ENCODE peak calls at places on chromosomes 6 and 20, in seven cellular contexts. I is upper lobe of right lung, S is colonic mucosa, E is astrocyte, Y is mammary epithelial cell, P is mucosa of descending colon, L is PC-3. B is an unnamed sample. For H3K36me3, the result is how much of the 10 kb centered on the place peaks cover.

GRCh38 chr20:44104807-44105517 is 82.0 kb downstream of the JPH2 start:
- DNase-seq in Y (peak), P (no peak), E (peak), S (no peak), L (peak), I (no peak), B (no peak)

GRCh38 chr20:37516697-37517370 is 4.2 kb upstream of the NNAT start:
- DNase-seq in E (peak), Y (no peak), I (no peak), S (no peak), L (peak), P (no peak), B (no peak)

GRCh38 chr6:90298459-90299053 is 1.9 kb upstream of the BACH2 start:
- DNase-seq in E (no peak), L (no peak), Y (no peak), P (no peak), S (no peak), I (no peak), B (no peak)

GRCh38 chr6:144033816-144034540 is 25.9 kb upstream of the PLAGL1 start:
- DNase-seq in P (no peak), Y (peak), I (no peak), S (no peak), L (peak), E (peak), B (no peak)

GRCh38 chr20:62536731-62537401 is 61.1 kb upstream of the GATA5 start:
- DNase-seq in L (no peak), P (no peak), I (no peak), S (no peak), E (no peak), Y (no peak), B (no peak)

GRCh38 chr6:34341481-34341971 is 50.9 kb downstream of the NUDT3 start:
- DNase-seq in I (no peak), L (peak), P (no peak), S (no peak), E (peak), Y (peak), B (no peak)

GRCh38 chr20:25309395-25310267 is 61.7 kb downstream of the PYGB start:
- DNase-seq in I (peak), P (peak), E (peak), Y (peak), L (peak), S (peak), B (no peak)

GRCh38 chr20:33584976-33585375 is 77.2 kb upstream of the C20orf144 start:
- DNase-seq in L (peak), I (no peak), Y (no peak), E (peak), S (no peak), P (no peak), B (no peak)

GRCh38 chr6:1542764-1543163 is 67.0 kb upstream of the FOXC1 start:
- DNase-seq in L (no peak), E (no peak), Y (no peak), P (no peak), S (no peak), I (no peak), B (no peak)

GRCh38 chr6:99151634-99152344 is 197.7 kb downstream of the FAXC start:
- DNase-seq in I (peak), P (peak), Y (peak), E (peak), S (peak), L (peak), B (peak)

GRCh38 chr6:20200761-20201160 is 11.5 kb downstream of the MBOAT1 start:
- DNase-seq in E (no peak), L (no peak), I (no peak), P (no peak), Y (no peak), S (peak), B (no peak)

DNA sequence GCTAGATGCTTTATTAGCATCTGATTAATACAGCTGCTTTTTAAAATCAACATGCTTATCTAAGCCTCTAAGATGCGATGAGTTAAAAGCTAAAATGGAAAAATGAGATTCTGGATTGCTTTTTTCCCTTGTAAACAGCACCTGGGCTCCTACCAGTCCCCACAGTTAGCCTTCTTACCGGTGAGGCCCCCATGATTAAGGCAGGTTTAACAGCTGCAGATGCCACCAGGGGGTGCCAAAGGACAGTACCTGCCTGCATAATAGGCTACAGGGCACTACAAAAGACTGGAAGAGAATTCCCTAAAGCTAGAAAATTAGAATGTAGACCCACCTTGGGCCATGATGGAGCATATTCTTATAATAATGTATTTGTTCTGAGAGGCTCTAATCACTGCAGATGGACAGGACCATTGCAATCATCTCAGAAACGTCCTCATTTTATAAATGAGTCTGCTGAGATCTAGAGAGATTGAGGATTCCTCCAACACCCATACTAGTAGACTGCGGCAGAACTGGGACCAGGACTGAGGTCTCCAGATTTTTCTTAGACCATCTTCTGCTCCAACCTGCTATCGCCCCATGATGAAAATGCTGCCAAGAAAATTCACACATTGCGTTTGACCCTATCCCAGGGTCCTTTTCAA is 148.7 kb downstream of the RPS12 start:
- DNase-seq in Y (peak), L (peak), P (peak), I (peak), S (peak), E (peak), B (peak)
- TF ChIP-seq CTCF in Y (peak), L (peak), P (peak), I (peak), S (peak), E (peak), B (peak)

DNA sequence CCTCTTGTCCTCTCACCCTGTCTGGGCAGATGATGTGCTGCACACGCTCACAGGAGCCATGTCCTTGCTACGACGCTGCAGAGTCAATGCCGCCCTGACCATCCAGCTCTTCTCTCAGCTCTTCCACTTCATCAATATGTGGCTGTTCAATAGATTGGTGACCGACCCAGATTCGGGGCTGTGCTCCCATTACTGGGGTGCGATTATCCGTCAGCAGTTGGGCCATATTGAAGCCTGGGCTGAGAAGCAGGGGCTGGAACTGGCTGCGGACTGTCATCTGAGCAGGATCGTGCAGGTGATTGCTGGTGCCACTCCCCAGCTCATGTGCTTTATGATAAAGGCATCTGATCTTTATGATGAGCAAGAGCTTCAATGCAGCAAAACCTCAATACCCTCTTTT is 82.3 kb upstream of the KIF25 start:
- DNase-seq in I (no peak), Y (no peak), P (no peak), L (no peak), E (no peak), S (no peak), B (no peak)
- H3K36me3 ChIP-seq in I (half or more), Y (under half), P (under half), L (under half), E (under half), S (under half), B (under half)

GRCh38 chr6:125192610-125192930 is 39.0 kb downstream of the TPD52L1 start:
- DNase-seq in L (no peak), P (peak), Y (no peak), S (no peak), E (no peak), I (no peak), B (no peak)
- TF ChIP-seq CTCF in L (peak), P (no peak), Y (no peak), S (peak), E (no peak), I (no peak), B (no peak)

GRCh38 chr20:60921021-60921622 is 330.9 kb upstream of the CDH4 start:
- DNase-seq in L (no peak), P (peak), S (no peak), E (peak), I (peak), Y (peak), B (no peak)

GRCh38 chr20:60931691-60932090 is 320.4 kb upstream of the CDH4 start:
- DNase-seq in E (no peak), S (no peak), Y (no peak), L (no peak), P (no peak), I (no peak), B (no peak)

GRCh38 chr20:60930023-60930790 is 321.9 kb upstream of the CDH4 start:
- DNase-seq in L (no peak), S (no peak), E (no peak), P (no peak), Y (no peak), I (no peak), B (peak)

GRCh38 chr20:60928341-60928740 is 323.7 kb upstream of the CDH4 start:
- DNase-seq in I (no peak), P (no peak), L (no peak), E (no peak), S (no peak), Y (no peak), B (no peak)

DNA sequence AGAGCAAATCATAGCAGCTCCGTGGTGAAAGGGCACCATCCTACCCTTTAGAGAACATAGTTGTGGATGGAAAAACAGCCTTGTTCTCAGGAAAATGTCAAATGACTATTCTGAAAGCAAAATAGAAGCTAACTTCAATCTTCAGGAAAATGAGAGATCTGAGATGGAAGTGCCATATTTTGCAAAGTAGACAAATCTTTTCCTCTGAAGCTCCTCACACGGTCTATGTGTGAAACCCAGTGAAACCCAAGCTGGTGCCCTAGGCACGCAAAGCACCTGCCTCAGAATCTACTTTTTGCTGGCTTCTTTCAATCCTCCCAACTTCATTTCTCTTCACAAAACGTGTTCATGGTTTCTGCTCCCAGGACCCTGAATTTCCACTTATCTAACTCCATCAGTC is 325.2 kb upstream of the CDH4 start:
- DNase-seq in P (no peak), S (no peak), I (no peak), E (no peak), L (no peak), Y (no peak), B (no peak)
- H3K36me3 ChIP-seq in P (under half), S (under half), I (under half), E (under half), L (under half), Y (under half), B (under half)

GRCh38 chr6:160733045-160733646 is 31.1 kb downstream of the PLG start:
- DNase-seq in P (no peak), E (peak), S (peak), L (peak), Y (peak), I (no peak), B (peak)

GRCh38 chr6:160735523-160735922 is 33.5 kb downstream of the PLG start:
- DNase-seq in I (no peak), E (no peak), S (no peak), L (no peak), P (no peak), Y (no peak), B (no peak)

GRCh38 chr6:160734627-160735026 is 32.6 kb downstream of the PLG start:
- DNase-seq in L (no peak), S (no peak), I (no peak), Y (no peak), P (no peak), E (no peak), B (no peak)

DNA sequence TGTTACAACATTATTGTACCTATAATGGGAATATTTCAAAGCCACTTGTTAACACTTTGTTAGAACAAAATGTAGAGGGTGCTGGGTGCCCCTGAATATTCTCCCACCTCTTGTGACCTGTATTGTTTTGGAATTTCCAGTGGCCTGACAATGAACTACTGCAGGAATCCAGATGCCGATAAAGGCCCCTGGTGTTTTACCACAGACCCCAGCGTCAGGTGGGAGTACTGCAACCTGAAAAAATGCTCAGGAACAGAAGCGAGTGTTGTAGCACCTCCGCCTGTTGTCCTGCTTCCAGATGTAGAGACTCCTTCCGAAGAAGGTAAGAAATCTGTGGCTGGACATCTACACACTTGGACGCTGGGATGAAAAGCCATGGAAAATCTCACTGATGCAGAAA is 28.9 kb downstream of the PLG start:
- DNase-seq in E (no peak), I (no peak), S (no peak), L (peak), P (no peak), Y (peak), B (peak)
- TF ChIP-seq CTCF in E (no peak), I (no peak), S (no peak), L (peak), P (no peak), Y (peak), B (peak)

GRCh38 chr6:26415036-26415614 is 13.1 kb downstream of the BTN3A1 start:
- DNase-seq in S (no peak), Y (no peak), I (no peak), L (no peak), E (no peak), P (no peak), B (no peak)

GRCh38 chr6:26411751-26412150 is 9.7 kb downstream of the BTN3A1 start:
- DNase-seq in E (no peak), P (no peak), L (no peak), I (no peak), Y (peak), S (no peak), B (no peak)

GRCh38 chr6:26412954-26413353 is 10.9 kb downstream of the BTN3A1 start:
- DNase-seq in S (no peak), I (no peak), E (no peak), Y (no peak), P (no peak), L (no peak), B (no peak)

GRCh38 chr6:26414281-26414680 is 12.2 kb downstream of the BTN3A1 start:
- DNase-seq in S (no peak), L (no peak), Y (no peak), E (no peak), P (no peak), I (no peak), B (no peak)

GRCh38 chr6:26412225-26412624 is 10.2 kb downstream of the BTN3A1 start:
- DNase-seq in S (no peak), L (no peak), Y (no peak), P (no peak), I (no peak), E (no peak), B (no peak)
- H3K36me3 ChIP-seq in S (under half), L (under half), Y (under half), P (under half), I (half or more), E (under half), B (under half)

GRCh38 chr6:97726378-97726777 is 443.4 kb upstream of the MMS22L start:
- DNase-seq in Y (no peak), P (no peak), I (no peak), S (no peak), L (peak), E (peak), B (peak)
- TF ChIP-seq CTCF in Y (peak), P (no peak), I (no peak), S (no peak), L (no peak), E (no peak), B (peak)

GRCh38 chr20:35719717-35720116 is 20.5 kb downstream of the ROMO1 start:
- DNase-seq in Y (no peak), L (no peak), E (no peak), P (no peak), S (no peak), I (no peak), B (no peak)
- H3K36me3 ChIP-seq in Y (half or more), L (half or more), E (half or more), P (half or more), S (half or more), I (half or more), B (under half)

B was measured in Caco-2.